ENCODE peak calls at places on chromosome 6, in nine cellular contexts. One of them, this sample, is unnamed.

GRCh38 chr6:138498575-138499302 is 555 bp downstream of the NHSL1 start:
- DNase-seq in GM23338: no peak
- DNase-seq in mesenchymal stem cell: peak
- DNase-seq in transverse colon: no peak
- DNase-seq in adipocyte: no peak
- DNase-seq in pancreas: no peak
- DNase-seq in right lobe of liver: no peak
- DNase-seq in HCT116: no peak
- DNase-seq in SJCRH30: no peak
- DNase-seq in this sample: no peak

GRCh38 chr6:132569170-132569569 is 952 bp upstream of the TAAR6 start:
- DNase-seq in GM23338: peak
- DNase-seq in mesenchymal stem cell: no peak
- DNase-seq in transverse colon: no peak
- DNase-seq in adipocyte: no peak
- DNase-seq in pancreas: no peak
- DNase-seq in right lobe of liver: no peak
- DNase-seq in HCT116: no peak
- DNase-seq in SJCRH30: no peak
- DNase-seq in this sample: no peak

GRCh38 chr6:15504040-15504491 is 158.8 kb downstream of the DTNBP1 start:
- DNase-seq in GM23338: no peak
- DNase-seq in mesenchymal stem cell: no peak
- DNase-seq in transverse colon: peak
- DNase-seq in adipocyte: no peak
- DNase-seq in pancreas: peak
- DNase-seq in right lobe of liver: no peak
- DNase-seq in HCT116: no peak
- DNase-seq in SJCRH30: peak
- DNase-seq in this sample: no peak

GRCh38 chr6:19753822-19754221 is 83.3 kb upstream of the ID4 start:
- DNase-seq in GM23338: no peak
- DNase-seq in mesenchymal stem cell: no peak
- DNase-seq in transverse colon: no peak
- DNase-seq in adipocyte: no peak
- DNase-seq in pancreas: no peak
- DNase-seq in right lobe of liver: no peak
- DNase-seq in HCT116: no peak
- DNase-seq in SJCRH30: no peak
- DNase-seq in this sample: no peak

GRCh38 chr6:19838442-19839236 is 1.5 kb downstream of the ID4 start:
- DNase-seq in GM23338: peak
- DNase-seq in mesenchymal stem cell: peak
- DNase-seq in transverse colon: peak
- DNase-seq in adipocyte: peak
- DNase-seq in pancreas: peak
- DNase-seq in right lobe of liver: peak
- DNase-seq in HCT116: peak
- DNase-seq in SJCRH30: peak
- DNase-seq in this sample: no peak

GRCh38 chr6:140609956-140610355 is 1235.5 kb upstream of the CITED2 start:
- DNase-seq in GM23338: peak
- DNase-seq in mesenchymal stem cell: no peak
- DNase-seq in transverse colon: no peak
- DNase-seq in adipocyte: peak
- DNase-seq in pancreas: no peak
- DNase-seq in right lobe of liver: no peak
- DNase-seq in HCT116: no peak
- DNase-seq in SJCRH30: no peak
- DNase-seq in this sample: no peak

GRCh38 chr6:39844866-39845265 is 52.7 kb downstream of the DAAM2 start:
- DNase-seq in GM23338: no peak
- DNase-seq in mesenchymal stem cell: no peak
- DNase-seq in transverse colon: no peak
- DNase-seq in adipocyte: no peak
- DNase-seq in pancreas: no peak
- DNase-seq in right lobe of liver: no peak
- DNase-seq in HCT116: no peak
- DNase-seq in SJCRH30: no peak
- DNase-seq in this sample: no peak

GRCh38 chr6:125779924-125780539 is 10.7 kb upstream of the NCOA7 start:
- DNase-seq in GM23338: peak
- DNase-seq in mesenchymal stem cell: peak
- DNase-seq in transverse colon: peak
- DNase-seq in adipocyte: peak
- DNase-seq in pancreas: peak
- DNase-seq in right lobe of liver: peak
- DNase-seq in HCT116: peak
- DNase-seq in SJCRH30: peak
- DNase-seq in this sample: peak

DNA sequence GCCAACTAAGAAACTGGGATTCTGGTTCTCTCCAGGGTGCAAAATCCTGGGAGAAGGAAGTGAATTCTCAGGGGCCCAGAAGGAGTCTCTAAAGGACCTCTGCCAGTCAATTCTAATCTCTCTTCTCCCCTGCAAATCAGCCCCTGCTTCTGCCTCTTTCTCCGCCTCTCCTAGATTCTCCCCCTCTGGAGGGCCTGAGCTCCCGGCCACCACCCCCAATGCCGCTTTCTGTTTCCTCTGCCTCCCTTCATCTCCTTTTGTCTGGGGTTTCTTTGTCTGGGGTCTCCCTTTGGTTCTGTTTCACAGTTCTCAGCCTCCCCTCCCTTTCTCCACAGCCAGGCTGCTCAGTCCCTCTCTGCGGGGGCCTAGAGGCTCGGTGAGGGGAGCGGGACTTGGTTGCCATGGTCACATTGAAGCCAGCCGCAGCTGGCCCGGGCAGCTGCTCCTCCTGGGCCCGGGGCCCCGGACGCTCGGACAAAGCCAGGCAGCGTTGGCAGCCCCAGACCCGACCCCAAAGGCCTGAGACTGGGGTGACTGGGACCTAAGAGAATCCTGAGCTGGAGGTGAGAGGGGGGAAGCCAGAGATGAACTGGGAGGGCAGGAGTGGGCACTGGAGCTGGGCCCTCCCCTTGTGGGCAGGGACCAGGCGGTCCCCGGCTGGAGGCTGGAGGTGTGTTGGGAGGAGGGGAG is 3.6 kb upstream of the DDR1 start:
- DNase-seq in GM23338: peak
- DNase-seq in mesenchymal stem cell: no peak
- DNase-seq in transverse colon: no peak
- DNase-seq in adipocyte: no peak
- DNase-seq in pancreas: no peak
- DNase-seq in right lobe of liver: no peak
- DNase-seq in HCT116: no peak
- DNase-seq in SJCRH30: peak
- DNase-seq in this sample: no peak
- H3K4me3 ChIP-seq in GM23338: peak
- H3K4me3 ChIP-seq in mesenchymal stem cell: no peak
- H3K4me3 ChIP-seq in transverse colon: no peak
- H3K4me3 ChIP-seq in adipocyte: no peak
- H3K4me3 ChIP-seq in pancreas: no peak
- H3K4me3 ChIP-seq in right lobe of liver: no peak
- H3K4me3 ChIP-seq in HCT116: no peak
- H3K4me3 ChIP-seq in SJCRH30: peak
- H3K4me3 ChIP-seq in this sample: no peak

GRCh38 chr6:44056392-44057237 is 70.6 kb downstream of the MRPL14 start:
- DNase-seq in GM23338: no peak
- DNase-seq in mesenchymal stem cell: no peak
- DNase-seq in transverse colon: peak
- DNase-seq in adipocyte: no peak
- DNase-seq in pancreas: peak
- DNase-seq in right lobe of liver: no peak
- DNase-seq in HCT116: no peak
- DNase-seq in SJCRH30: no peak
- DNase-seq in this sample: no peak

GRCh38 chr6:44058617-44059358 is 68.5 kb downstream of the MRPL14 start:
- DNase-seq in GM23338: no peak
- DNase-seq in mesenchymal stem cell: peak
- DNase-seq in transverse colon: peak
- DNase-seq in adipocyte: peak
- DNase-seq in pancreas: peak
- DNase-seq in right lobe of liver: peak
- DNase-seq in HCT116: peak
- DNase-seq in SJCRH30: peak
- DNase-seq in this sample: peak

GRCh38 chr6:44059359-44060342 is 67.6 kb downstream of the MRPL14 start:
- DNase-seq in GM23338: no peak
- DNase-seq in mesenchymal stem cell: no peak
- DNase-seq in transverse colon: no peak
- DNase-seq in adipocyte: no peak
- DNase-seq in pancreas: peak
- DNase-seq in right lobe of liver: no peak
- DNase-seq in HCT116: no peak
- DNase-seq in SJCRH30: no peak
- DNase-seq in this sample: no peak

GRCh38 chr6:44057931-44058616 is 69.2 kb downstream of the MRPL14 start:
- DNase-seq in GM23338: no peak
- DNase-seq in mesenchymal stem cell: peak
- DNase-seq in transverse colon: no peak
- DNase-seq in adipocyte: peak
- DNase-seq in pancreas: no peak
- DNase-seq in right lobe of liver: no peak
- DNase-seq in HCT116: no peak
- DNase-seq in SJCRH30: no peak
- DNase-seq in this sample: no peak

DNA sequence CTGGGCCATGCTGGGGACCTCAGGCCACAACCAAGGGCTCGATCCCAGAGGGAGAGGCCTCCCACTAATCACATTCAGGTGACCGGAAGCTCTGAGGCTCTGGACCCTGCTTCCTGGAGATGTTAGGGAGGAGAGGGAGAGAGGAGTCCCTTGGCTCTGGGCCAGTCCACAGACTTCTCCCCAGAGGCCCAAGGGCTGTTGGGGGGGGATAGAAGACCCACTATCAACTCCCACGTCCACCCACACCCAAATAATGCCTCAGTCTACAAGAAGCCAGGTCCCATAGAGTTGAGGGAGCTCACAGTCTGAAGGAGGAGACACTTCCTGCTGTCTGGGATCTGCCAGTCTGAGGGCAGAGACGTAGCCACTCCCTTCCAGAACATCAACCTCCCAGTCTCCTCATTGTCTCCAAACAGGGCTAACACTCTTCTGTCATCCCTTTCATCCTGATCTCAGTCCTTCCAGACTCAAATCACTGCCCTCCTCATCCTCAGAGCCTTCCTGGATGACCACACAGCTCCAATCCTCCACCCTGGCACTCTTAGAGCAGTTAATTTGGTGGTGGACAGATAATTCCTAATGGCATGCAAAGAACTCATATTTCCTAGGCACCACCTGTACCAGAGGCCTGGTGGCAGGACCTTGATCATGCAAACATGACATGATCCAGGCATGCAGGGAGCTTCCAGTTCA is 69.9 kb downstream of the MRPL14 start:
- DNase-seq in GM23338: no peak
- DNase-seq in mesenchymal stem cell: no peak
- DNase-seq in transverse colon: no peak
- DNase-seq in adipocyte: no peak
- DNase-seq in pancreas: no peak
- DNase-seq in right lobe of liver: no peak
- DNase-seq in HCT116: no peak
- DNase-seq in SJCRH30: no peak
- DNase-seq in this sample: no peak
- H3K4me3 ChIP-seq in GM23338: no peak
- H3K4me3 ChIP-seq in mesenchymal stem cell: no peak
- H3K4me3 ChIP-seq in transverse colon: no peak
- H3K4me3 ChIP-seq in adipocyte: no peak
- H3K4me3 ChIP-seq in pancreas: no peak
- H3K4me3 ChIP-seq in right lobe of liver: no peak
- H3K4me3 ChIP-seq in HCT116: no peak
- H3K4me3 ChIP-seq in SJCRH30: no peak
- H3K4me3 ChIP-seq in this sample: no peak

GRCh38 chr6:34176261-34177031 is 30.6 kb upstream of the GRM4 start:
- DNase-seq in GM23338: no peak
- DNase-seq in mesenchymal stem cell: no peak
- DNase-seq in transverse colon: no peak
- DNase-seq in adipocyte: no peak
- DNase-seq in pancreas: no peak
- DNase-seq in right lobe of liver: no peak
- DNase-seq in HCT116: no peak
- DNase-seq in SJCRH30: no peak
- DNase-seq in this sample: no peak

GRCh38 chr6:34179106-34179720 is 33.3 kb upstream of the GRM4 start:
- DNase-seq in GM23338: peak
- DNase-seq in mesenchymal stem cell: no peak
- DNase-seq in transverse colon: no peak
- DNase-seq in adipocyte: no peak
- DNase-seq in pancreas: no peak
- DNase-seq in right lobe of liver: no peak
- DNase-seq in HCT116: no peak
- DNase-seq in SJCRH30: no peak
- DNase-seq in this sample: no peak

GRCh38 chr6:34177181-34177591 is 31.3 kb upstream of the GRM4 start:
- DNase-seq in GM23338: no peak
- DNase-seq in mesenchymal stem cell: no peak
- DNase-seq in transverse colon: no peak
- DNase-seq in adipocyte: no peak
- DNase-seq in pancreas: no peak
- DNase-seq in right lobe of liver: no peak
- DNase-seq in HCT116: no peak
- DNase-seq in SJCRH30: no peak
- DNase-seq in this sample: no peak

GRCh38 chr6:34181903-34182302 is 36.0 kb upstream of the GRM4 start:
- DNase-seq in GM23338: no peak
- DNase-seq in mesenchymal stem cell: no peak
- DNase-seq in transverse colon: no peak
- DNase-seq in adipocyte: no peak
- DNase-seq in pancreas: no peak
- DNase-seq in right lobe of liver: no peak
- DNase-seq in HCT116: no peak
- DNase-seq in SJCRH30: no peak
- DNase-seq in this sample: no peak

DNA sequence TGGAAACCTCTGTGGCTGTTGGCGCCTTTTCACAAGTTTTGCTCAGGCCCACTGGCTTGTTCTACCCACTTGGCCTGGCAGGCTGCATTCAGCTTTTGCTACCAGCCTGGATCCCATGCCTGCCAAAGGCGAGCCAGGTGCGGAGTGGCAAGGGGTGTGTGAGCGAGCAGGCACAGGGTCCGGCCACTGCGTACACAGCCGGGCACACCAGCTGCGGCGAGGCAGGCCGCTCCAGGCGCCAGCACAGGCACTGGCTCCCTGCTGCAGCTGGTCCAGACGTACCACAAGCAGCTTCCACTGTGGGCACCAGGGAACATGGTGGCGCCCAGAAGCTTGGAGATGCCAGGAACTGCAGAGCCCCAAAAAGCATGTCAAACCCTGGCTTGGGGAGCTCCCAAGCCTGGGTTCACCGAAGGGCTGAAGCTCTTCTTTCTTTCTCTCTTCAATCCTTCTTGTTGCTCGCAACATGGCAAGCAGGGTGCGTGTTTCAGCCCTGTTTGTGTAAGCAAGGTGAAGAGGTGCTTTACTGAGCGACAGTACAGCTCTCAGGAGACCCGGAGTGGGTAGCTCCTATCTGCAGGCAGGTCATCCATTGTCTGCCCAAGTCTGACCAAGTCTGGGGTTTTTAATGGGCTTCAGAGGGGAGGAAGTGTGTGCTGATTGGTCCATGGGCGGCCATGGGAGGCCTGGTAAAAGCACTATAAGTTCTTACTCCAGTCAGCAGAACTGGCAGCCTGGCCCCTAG is 32.6 kb upstream of the GRM4 start:
- DNase-seq in GM23338: no peak
- DNase-seq in mesenchymal stem cell: no peak
- DNase-seq in transverse colon: no peak
- DNase-seq in adipocyte: no peak
- DNase-seq in pancreas: no peak
- DNase-seq in right lobe of liver: no peak
- DNase-seq in HCT116: no peak
- DNase-seq in SJCRH30: no peak
- DNase-seq in this sample: no peak
- H3K4me3 ChIP-seq in GM23338: no peak
- H3K4me3 ChIP-seq in mesenchymal stem cell: no peak
- H3K4me3 ChIP-seq in transverse colon: no peak
- H3K4me3 ChIP-seq in adipocyte: no peak
- H3K4me3 ChIP-seq in pancreas: no peak
- H3K4me3 ChIP-seq in right lobe of liver: no peak
- H3K4me3 ChIP-seq in HCT116: no peak
- H3K4me3 ChIP-seq in SJCRH30: no peak
- H3K4me3 ChIP-seq in this sample: no peak

GRCh38 chr6:90765491-90765890 is 178.6 kb upstream of the MAP3K7 start:
- DNase-seq in GM23338: no peak
- DNase-seq in mesenchymal stem cell: no peak
- DNase-seq in transverse colon: no peak
- DNase-seq in adipocyte: no peak
- DNase-seq in pancreas: no peak
- DNase-seq in right lobe of liver: no peak
- DNase-seq in HCT116: no peak
- DNase-seq in SJCRH30: no peak
- DNase-seq in this sample: no peak
- H3K4me3 ChIP-seq in GM23338: no peak
- H3K4me3 ChIP-seq in mesenchymal stem cell: no peak
- H3K4me3 ChIP-seq in transverse colon: no peak
- H3K4me3 ChIP-seq in adipocyte: no peak
- H3K4me3 ChIP-seq in pancreas: no peak
- H3K4me3 ChIP-seq in right lobe of liver: no peak
- H3K4me3 ChIP-seq in HCT116: no peak
- H3K4me3 ChIP-seq in SJCRH30: no peak
- H3K4me3 ChIP-seq in this sample: no peak

This sample was measured in epithelial cell of proximal tubule.